ENCODE peak calls at places on chromosome X, in six cellular contexts. F, D, P, J, U and L are unnamed samples.

GRCh38 chrX:6505960-6506359 is 29.0 kb downstream of the VCX3A start:
- DNase-seq in U (no peak), D (no peak), J (no peak), P (no peak), F (no peak), L (no peak)

GRCh38 chrX:68672581-68673318 is 25.3 kb downstream of the STARD8 start:
- DNase-seq in U (peak), J (no peak), F (peak), P (no peak), D (no peak), L (no peak)

GRCh38 chrX:41720125-41720780 is 3.7 kb upstream of the GPR82 start:
- DNase-seq in J (no peak), P (no peak), D (no peak), F (no peak), U (no peak), L (no peak)

GRCh38 chrX:45011131-45011530 is 138.1 kb downstream of the KDM6A start:
- DNase-seq in D (no peak), U (no peak), J (no peak), P (no peak), F (no peak), L (no peak)

GRCh38 chrX:25028726-25029125 is 13.0 kb upstream of the ARX start:
- DNase-seq in P (peak), U (no peak), D (no peak), J (no peak), F (no peak), L (no peak)

GRCh38 chrX:72254835-72255234 is 16.0 kb upstream of the ERCC6L start:
- DNase-seq in D (no peak), P (no peak), F (no peak), U (no peak), J (no peak), L (no peak)

GRCh38 chrX:1398431-1399340 is 6.8 kb upstream of the SLC25A6 start:
- DNase-seq in D (no peak), F (no peak), J (no peak), P (no peak), U (peak), L (no peak)

GRCh38 chrX:288561-288991 is 7.4 kb downstream of the PLCXD1 start:
- DNase-seq in U (no peak), D (no peak), P (no peak), F (no peak), J (no peak), L (no peak)

GRCh38 chrX:148682206-148682605 is 181.8 kb downstream of the AFF2 start:
- DNase-seq in P (no peak), F (no peak), J (no peak), D (no peak), U (no peak), L (no peak)

GRCh38 chrX:107979534-107979933 is 2.6 kb downstream of the TEX13B start:
- DNase-seq in D (no peak), J (no peak), P (no peak), U (no peak), F (no peak), L (no peak)

GRCh38 chrX:48924270-48924669 is 5.4 kb upstream of the PIM2 start:
- DNase-seq in P (no peak), U (no peak), J (no peak), F (no peak), D (no peak), L (no peak)

GRCh38 chrX:134692233-134692632 is 34.0 kb upstream of the PLAC1 start:
- DNase-seq in D (no peak), F (no peak), P (no peak), U (no peak), J (no peak), L (no peak)

GRCh38 chrX:65072590-65072989 is 96.3 kb upstream of the ZC4H2 start:
- DNase-seq in J (no peak), U (no peak), D (no peak), P (no peak), F (no peak), L (no peak)

GRCh38 chrX:104166735-104167436 is 633 bp downstream of the FAM199X start:
- DNase-seq in D (no peak), F (peak), U (no peak), J (no peak), P (no peak), L (no peak)

GRCh38 chrX:96771500-96771899 is 86.9 kb downstream of the DIAPH2 start:
- DNase-seq in J (no peak), D (no peak), P (no peak), F (no peak), U (no peak), L (no peak)

GRCh38 chrX:53340852-53341645 is 59.7 kb upstream of the IQSEC2 start:
- DNase-seq in F (no peak), D (no peak), U (no peak), J (no peak), P (no peak), L (no peak)

GRCh38 chrX:137427061-137427778 is 138.7 kb upstream of the ZIC3 start:
- DNase-seq in F (no peak), J (no peak), D (no peak), P (no peak), U (no peak), L (no peak)

GRCh38 chrX:44903842-44904530 is 31.0 kb downstream of the KDM6A start:
- DNase-seq in D (no peak), F (no peak), J (peak), U (no peak), P (no peak), L (no peak)

GRCh38 chrX:39985551-39985950 is 112.2 kb downstream of the BCOR start:
- DNase-seq in F (no peak), J (no peak), P (no peak), D (no peak), U (no peak), L (no peak)
- H3K27ac ChIP-seq in F (no peak), J (no peak), P (no peak), D (no peak), U (no peak), L (no peak)

DNA sequence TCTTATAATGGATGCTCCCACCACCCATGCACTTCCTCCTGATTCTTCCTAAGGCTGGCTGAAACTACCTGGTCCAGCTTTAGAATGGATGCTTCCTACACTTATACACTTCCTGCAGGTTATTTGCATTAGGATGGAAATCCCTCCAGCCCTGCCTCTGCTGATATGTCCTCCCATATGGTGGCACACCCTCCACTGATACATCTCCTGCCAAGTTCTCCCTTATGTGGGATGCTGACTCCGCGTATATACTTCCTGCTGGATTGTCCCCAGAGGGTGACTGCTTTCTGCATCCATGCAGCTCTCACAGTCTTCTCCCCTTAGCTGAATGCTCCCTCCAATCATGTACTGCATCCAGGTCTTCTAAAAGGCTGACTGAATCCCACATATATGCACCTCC is 254.6 kb upstream of the FAM47C start:
- DNase-seq in U (no peak), D (no peak), J (no peak), P (no peak), F (no peak), L (no peak)
- H3K27ac ChIP-seq in U (no peak), D (no peak), J (no peak), P (no peak), F (no peak), L (no peak)

DNA sequence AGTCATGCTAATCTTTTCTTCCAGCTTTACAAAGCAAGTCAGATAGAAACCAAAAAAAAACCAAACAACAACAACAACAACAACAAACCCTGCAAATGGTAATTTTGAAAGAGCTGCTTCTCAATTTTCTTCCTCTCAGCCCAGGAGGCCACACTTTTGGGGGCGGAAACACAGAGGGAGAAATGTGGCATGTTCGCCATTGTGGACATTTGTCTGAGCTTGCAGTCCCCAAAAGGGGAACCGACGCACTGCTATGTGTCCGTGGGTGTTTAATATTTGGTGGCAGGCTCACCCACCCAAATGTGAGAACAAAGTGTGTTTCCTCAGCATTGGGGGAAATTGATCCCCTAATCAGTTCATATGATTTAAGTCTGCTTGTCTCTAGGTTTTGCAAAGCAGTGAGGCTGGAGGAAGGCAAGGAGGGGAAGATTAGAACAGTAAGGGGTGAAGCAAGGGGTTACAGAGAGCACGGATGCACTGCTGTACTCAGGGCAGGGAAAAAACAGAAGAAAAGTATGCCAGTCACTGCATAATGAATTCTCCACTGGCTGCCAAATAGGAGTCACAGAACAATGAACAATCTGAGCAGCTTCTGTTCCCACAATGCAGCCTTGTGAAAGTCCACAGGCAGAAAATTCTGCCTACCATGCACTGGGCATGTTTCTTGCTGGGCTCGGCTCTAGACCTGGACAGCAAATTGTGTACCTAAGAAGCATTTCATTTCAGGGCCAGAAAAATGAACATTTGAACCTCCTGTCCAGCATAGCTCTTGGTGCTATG is 74.7 kb upstream of the GPM6B start:
- DNase-seq in J (no peak), P (no peak), U (no peak), D (no peak), F (no peak), L (no peak)
- H3K27ac ChIP-seq in J (no peak), P (no peak), U (no peak), D (no peak), F (peak), L (no peak)

DNA sequence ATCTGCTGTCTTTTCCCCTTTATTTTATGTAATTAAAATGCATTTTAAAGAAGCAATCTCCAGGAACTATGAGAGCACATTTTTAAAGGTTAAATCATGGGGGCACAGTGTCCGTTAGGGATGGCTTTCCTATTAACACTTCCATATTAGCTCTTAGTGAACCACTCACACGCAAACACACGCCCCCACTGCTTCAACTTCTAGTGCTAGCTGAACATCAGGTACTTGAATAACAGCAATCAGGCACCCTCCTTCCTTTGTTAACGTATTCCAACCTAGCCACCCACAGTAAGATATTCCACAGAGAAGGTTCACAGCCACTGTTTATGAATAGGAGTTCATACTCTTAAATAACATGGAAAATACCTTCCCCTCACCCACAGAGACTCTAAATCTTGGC is 9.3 kb downstream of the TMEM255A start:
- DNase-seq in J (no peak), P (no peak), U (no peak), F (no peak), D (no peak), L (no peak)
- H3K27ac ChIP-seq in J (no peak), P (no peak), U (no peak), F (no peak), D (no peak), L (no peak)

GRCh38 chrX:8921615-8922014 is 112.3 kb downstream of the FAM9B start:
- DNase-seq in F (no peak), U (no peak), J (no peak), P (no peak), D (no peak), L (no peak)
- H3K27ac ChIP-seq in F (no peak), U (no peak), J (no peak), P (no peak), D (no peak), L (no peak)

DNA sequence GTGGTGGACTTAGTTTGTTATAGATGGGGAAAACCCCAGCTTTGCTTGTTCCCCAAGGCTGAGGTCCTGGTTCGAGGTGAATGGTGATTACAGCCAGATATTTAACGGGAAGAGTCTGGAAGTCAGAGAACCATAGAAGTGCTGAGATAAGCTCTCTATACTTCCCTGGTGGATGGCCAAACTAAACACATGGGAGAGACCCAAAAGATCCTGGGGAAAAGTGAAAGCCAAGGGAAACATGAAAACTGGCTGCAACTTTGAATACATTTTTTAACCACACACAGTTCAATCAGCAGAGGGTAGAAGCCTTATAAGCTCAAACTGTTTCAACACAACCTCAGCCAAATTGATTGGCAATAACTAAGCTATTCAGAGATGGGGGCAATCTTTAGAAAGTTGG is 29.3 kb upstream of the SRPX start:
- DNase-seq in D (no peak), J (no peak), F (no peak), P (no peak), U (no peak), L (no peak)
- H3K27ac ChIP-seq in D (no peak), J (no peak), F (no peak), P (no peak), U (no peak), L (no peak)